ENCODE peak calls at places on chromosomes 7 and 10, in five cellular contexts. Q is astrocyte, E is endodermal cell, Z is PC-9, U is stomach. A is an unnamed sample.

GRCh38 chr7:100353685-100354330 is 4.1 kb upstream of the PILRB start:
- DNase-seq in Q (no peak), E (no peak), Z (no peak), U (no peak), A (no peak)

GRCh38 chr10:11424456-11425287 is 186.8 kb downstream of the USP6NL start:
- DNase-seq in Q (peak; percentile 22), E (peak; percentile 88), Z (peak; percentile 40), U (peak; percentile 54), A (peak; percentile 64)

GRCh38 chr7:68482800-68483199 is 1115.5 kb upstream of the AUTS2 start:
- DNase-seq in Q (no peak), E (no peak), Z (no peak), U (no peak), A (no peak)

GRCh38 chr10:86178401-86179142 is 188.0 kb downstream of the GRID1 start:
- DNase-seq in Q (no peak), E (peak; percentile 92), Z (no peak), U (no peak), A (peak; percentile 49)

GRCh38 chr10:71757450-71757918 is 15.8 kb downstream of the VSIR start:
- DNase-seq in Q (no peak), E (no peak), Z (no peak), U (no peak), A (no peak)

GRCh38 chr7:2794836-2795636 is 49.1 kb downstream of the GNA12 start:
- DNase-seq in Q (no peak), E (peak; percentile 5), Z (no peak), U (no peak), A (no peak)

GRCh38 chr7:77330169-77330882 is 85.8 kb downstream of the GSAP start:
- DNase-seq in Q (no peak), E (no peak), Z (no peak), U (no peak), A (no peak)

GRCh38 chr10:43594944-43595589 is 11.2 kb upstream of the ZNF485 start:
- DNase-seq in Q (no peak), E (no peak), Z (no peak), U (peak; percentile 46), A (peak; percentile 37)

GRCh38 chr10:133258066-133258817 is 18.4 kb downstream of the ADAM8 start:
- DNase-seq in Q (no peak), E (peak; percentile 64), Z (peak; percentile 61), U (peak; percentile 92), A (peak; percentile 54)

GRCh38 chr7:18491871-18492270 is 3.7 kb upstream of the HDAC9 start:
- DNase-seq in Q (no peak), E (no peak), Z (no peak), U (no peak), A (no peak)

GRCh38 chr10:115657161-115657850 is 564.1 kb downstream of the ATRNL1 start:
- DNase-seq in Q (peak; percentile 33), E (no peak), Z (no peak), U (no peak), A (no peak)

GRCh38 chr10:74418285-74418872 is 267.4 kb downstream of the ADK start:
- DNase-seq in Q (peak; percentile 5), E (no peak), Z (peak; percentile 28), U (peak; percentile 36), A (no peak)

GRCh38 chr10:117163061-117163953 is 25.2 kb upstream of the VAX1 start:
- DNase-seq in Q (no peak), E (peak; percentile 94), Z (no peak), U (no peak), A (no peak)
- TF ChIP-seq CTCF in Q (no peak), E (peak; percentile 80), Z (no peak), U (no peak), A (no peak)

DNA sequence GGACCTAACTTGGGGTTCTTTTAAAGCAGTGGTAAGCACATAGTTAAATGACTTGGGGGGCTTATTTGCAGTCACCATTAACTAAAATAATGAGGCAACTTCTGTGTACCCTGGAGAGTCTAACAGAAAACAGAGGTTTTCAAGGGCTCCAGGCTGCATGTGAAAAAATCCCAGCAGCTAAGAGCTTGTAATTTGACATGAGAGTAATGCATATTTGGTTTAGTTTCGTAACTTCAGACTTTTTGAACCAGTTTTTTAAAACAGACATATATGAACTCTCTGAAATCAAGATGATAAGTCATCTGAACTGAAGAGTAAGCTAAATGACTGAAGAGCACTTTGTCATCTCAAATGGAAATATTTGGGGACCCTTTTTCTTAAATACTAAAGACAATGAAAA is 40.2 kb upstream of the IFRD1 start:
- DNase-seq in Q (no peak), E (no peak), Z (no peak), U (no peak), A (no peak)
- TF ChIP-seq CTCF in Q (no peak), E (no peak), Z (no peak), U (no peak), A (no peak)

DNA sequence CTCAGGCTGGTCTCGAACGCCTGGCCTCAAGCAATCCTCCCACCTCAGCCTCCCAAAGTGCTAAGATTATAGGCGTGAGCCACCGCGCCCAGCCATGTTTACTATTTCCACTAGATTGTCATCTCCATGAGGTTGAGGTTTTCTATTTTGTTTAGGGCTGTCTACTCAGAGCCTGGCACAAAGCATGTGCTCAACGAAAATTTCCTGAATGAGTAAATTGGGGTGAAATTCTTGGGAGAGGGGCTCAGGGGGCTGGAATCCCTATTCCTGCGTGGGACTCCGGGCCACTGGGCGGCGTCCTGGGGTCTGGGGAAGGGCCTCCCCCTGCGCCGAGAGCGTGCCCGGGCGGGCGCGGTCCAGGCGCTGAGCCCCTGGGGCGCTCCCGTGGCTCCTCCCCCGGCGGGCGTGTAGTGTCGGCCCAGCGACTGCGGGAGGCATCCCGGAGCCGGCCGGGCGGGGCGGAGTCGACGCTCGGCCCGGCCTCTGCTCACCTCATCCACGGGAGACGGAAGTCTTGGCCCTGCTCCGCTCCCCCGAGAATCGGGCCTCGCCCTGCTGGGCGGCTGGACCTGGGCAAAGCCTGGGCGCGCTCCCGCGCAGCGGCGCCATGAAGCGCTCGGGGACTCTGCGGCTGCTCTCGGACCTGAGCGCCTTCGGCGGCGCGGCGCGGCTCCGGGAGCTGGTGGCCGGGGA is at the start of gene HPS6:
- DNase-seq in Q (peak; percentile 75), E (peak; percentile 87), Z (peak; percentile 88), U (peak; percentile 93), A (peak; percentile 91)
- TF ChIP-seq CTCF in Q (no peak), E (peak; percentile 19), Z (no peak), U (no peak), A (no peak)

DNA sequence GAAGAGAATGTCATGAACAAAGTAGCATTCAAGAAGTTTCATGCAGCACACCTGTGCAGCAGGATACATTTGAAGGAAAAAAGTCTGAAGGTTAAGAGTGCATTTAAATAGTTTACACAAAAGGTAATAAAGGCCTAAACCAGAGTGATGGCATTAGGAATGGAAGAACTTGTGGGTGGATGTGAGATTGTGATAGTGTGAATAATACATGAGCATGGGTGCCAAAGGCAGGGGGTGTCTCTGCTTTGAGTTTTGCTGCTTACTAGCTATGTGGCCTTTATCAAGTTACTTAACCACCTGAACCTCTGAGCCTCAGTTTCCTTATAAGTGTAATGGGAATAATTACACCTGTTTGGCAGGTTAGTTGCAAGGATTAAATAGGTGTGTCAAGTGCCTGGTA is 21.0 kb downstream of the AGK start:
- DNase-seq in Q (no peak), E (no peak), Z (no peak), U (no peak), A (no peak)
- TF ChIP-seq CTCF in Q (no peak), E (no peak), Z (no peak), U (no peak), A (no peak)

DNA sequence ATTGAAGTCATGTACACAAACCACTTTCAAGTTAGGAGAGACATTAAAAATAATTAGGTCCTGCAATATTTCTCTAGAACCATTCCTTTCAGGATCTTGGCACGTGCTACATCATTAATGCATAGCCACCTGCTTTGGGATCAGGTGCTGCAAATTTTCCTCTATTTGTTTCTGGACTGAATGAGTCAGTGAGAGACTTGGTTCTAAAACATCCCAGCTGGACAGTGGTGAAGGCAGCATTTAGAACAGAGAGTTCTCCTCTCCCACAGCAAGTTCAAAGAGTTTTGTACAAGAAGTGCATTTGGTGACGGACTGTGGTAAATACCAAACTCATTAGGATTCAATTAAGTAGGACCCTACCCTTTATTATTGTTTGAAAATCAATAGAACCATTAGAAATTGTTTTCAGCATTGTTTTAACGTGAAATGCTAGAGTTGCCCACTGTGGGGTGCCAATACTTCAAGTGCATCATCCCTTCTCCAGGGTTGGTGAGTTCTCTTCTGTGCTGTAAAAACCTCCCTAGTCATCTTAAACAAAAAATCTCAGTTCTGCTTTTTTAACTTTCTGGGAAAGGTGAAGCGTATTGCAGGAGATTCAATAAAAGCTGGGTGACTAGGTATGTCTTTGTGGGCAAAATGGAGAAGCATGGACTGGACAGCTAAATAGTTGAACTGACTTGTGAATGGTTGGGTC is 698.9 kb downstream of the SUGCT start:
- DNase-seq in Q (peak; percentile 20), E (no peak), Z (no peak), U (no peak), A (peak; percentile 24)
- TF ChIP-seq CTCF in Q (peak; percentile 41), E (peak; percentile 40), Z (peak; percentile 60), U (no peak), A (no peak)

DNA sequence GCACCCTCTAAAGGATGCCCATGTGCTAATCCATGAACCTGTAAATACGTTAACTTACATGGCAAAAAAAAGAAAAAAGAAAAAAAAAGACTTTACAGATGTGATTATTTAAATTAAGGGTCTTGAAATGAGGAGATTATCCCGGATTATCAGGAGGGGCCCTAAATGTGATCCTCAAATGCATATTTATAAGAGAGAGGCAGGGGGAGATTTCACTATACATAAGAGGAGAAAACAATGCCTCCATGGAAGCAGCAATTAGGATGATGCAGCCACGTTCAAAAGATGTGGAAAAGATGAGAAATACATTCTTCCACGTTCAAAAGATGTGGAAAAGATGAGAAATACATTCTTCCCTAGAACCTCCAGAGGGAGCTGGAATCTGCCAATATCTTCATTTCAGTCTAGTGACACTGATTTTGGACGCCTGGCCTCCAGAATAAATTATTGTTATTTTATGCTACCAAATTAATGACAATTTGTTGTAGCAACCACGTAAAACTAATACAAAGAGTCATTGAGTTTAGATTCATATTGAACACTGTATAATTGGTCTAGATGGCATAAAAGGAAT is 328.4 kb upstream of the GNAI1 start:
- DNase-seq in Q (no peak), E (no peak), Z (no peak), U (no peak), A (no peak)
- TF ChIP-seq CTCF in Q (peak; percentile 46), E (peak; percentile 54), Z (peak; percentile 53), U (no peak), A (no peak)

A was measured in Calu3.